ENCODE peak calls at places on chromosomes 1 and 21, in eight cellular contexts. O is iris pigment epithelial cell; W is activated CD8-positive, alpha-beta memory T cell treated with anti-CD3 and anti-CD28 coated beads, Interleukin-2, amount 50 U/mL, for 48 hours; D is uterus; N is activated T-cell treated with anti-CD3 and anti-CD28 coated beads for 24 hours; F is anterior cingulate cortex; Z is 8988T; S is A673. P is an unnamed sample.

GRCh38 chr1:93076268-93076667 is 2.8 kb upstream of the MTF2 start:
- DNase-seq in F (no peak), N (no peak), Z (no peak), O (no peak), D (no peak), W (no peak), S (no peak), P (peak; percentile 0)

GRCh38 chr1:115430717-115431116 is 92.7 kb upstream of the NGF start:
- DNase-seq in N (no peak), Z (no peak), O (peak; percentile 96), W (no peak), D (peak; percentile 29), F (no peak), S (peak; percentile 74), P (no peak)

GRCh38 chr1:62724430-62724829 is 36.2 kb upstream of the DOCK7 start:
- DNase-seq in N (no peak), D (no peak), W (no peak), S (peak; percentile 45), Z (no peak), F (no peak), O (no peak), P (no peak)

GRCh38 chr21:30209571-30209970 is 6.3 kb downstream of the CLDN8 start:
- DNase-seq in S (no peak), N (no peak), D (no peak), F (no peak), Z (no peak), W (no peak), O (peak; percentile 15), P (no peak)

GRCh38 chr1:68528243-68528642 is 31.4 kb upstream of the DEPDC1 start:
- DNase-seq in D (no peak), N (no peak), W (no peak), O (no peak), F (no peak), Z (no peak), S (no peak), P (no peak)

GRCh38 chr1:93591291-93591832 is 90.3 kb downstream of the BCAR3 start:
- DNase-seq in F (no peak), S (no peak), N (no peak), D (no peak), W (no peak), O (no peak), Z (no peak), P (no peak)

GRCh38 chr1:99648107-99648506 is 2.2 kb downstream of the PALMD start:
- DNase-seq in O (no peak), Z (no peak), S (peak; percentile 19), W (no peak), F (no peak), D (peak; percentile 63), N (no peak), P (no peak)

GRCh38 chr1:157363660-157364140 is 188.6 kb downstream of the FCRL5 start:
- DNase-seq in W (no peak), Z (peak; percentile 51), D (no peak), N (no peak), O (peak; percentile 48), S (peak; percentile 50), F (no peak), P (peak; percentile 3)

GRCh38 chr1:169874229-169874628 is 19.5 kb downstream of the SCYL3 start:
- DNase-seq in D (no peak), N (no peak), S (no peak), F (no peak), W (no peak), O (peak; percentile 80), Z (no peak), P (no peak)

GRCh38 chr1:229535226-229535625 is 23.3 kb downstream of the ABCB10 start:
- DNase-seq in S (no peak), F (no peak), N (no peak), O (no peak), W (no peak), Z (no peak), D (no peak), P (no peak)

GRCh38 chr1:116875391-116875790 is 34.3 kb upstream of the PTGFRN start:
- DNase-seq in Z (no peak), S (no peak), O (no peak), D (no peak), W (no peak), F (no peak), N (no peak), P (no peak)

GRCh38 chr1:4585216-4585615 is 69.2 kb upstream of the AJAP1 start:
- DNase-seq in S (peak; percentile 9), W (peak; percentile 88), Z (no peak), O (no peak), D (no peak), N (peak; percentile 22), F (no peak), P (no peak)

GRCh38 chr21:36889401-36889800 is 77.1 kb downstream of the HLCS start:
- DNase-seq in N (no peak), O (no peak), W (no peak), D (no peak), F (no peak), Z (no peak), S (peak; percentile 54), P (no peak)

GRCh38 chr1:18351735-18352134 is 129.0 kb upstream of the KLHDC7A start:
- DNase-seq in S (no peak), D (no peak), N (no peak), O (no peak), F (no peak), W (no peak), Z (no peak), P (no peak)

GRCh38 chr1:243408479-243408878 is 152.6 kb downstream of the SDCCAG8 start:
- DNase-seq in D (no peak), S (no peak), F (no peak), N (no peak), O (no peak), Z (no peak), W (no peak), P (no peak)

GRCh38 chr1:3265800-3266485 is 188.5 kb upstream of the ARHGEF16 start:
- DNase-seq in F (no peak), O (peak; percentile 3), N (no peak), Z (no peak), W (no peak), D (no peak), S (no peak), P (no peak)

GRCh38 chr1:48611841-48612240 is 139.8 kb upstream of the SPATA6 start:
- DNase-seq in Z (no peak), D (no peak), N (no peak), O (no peak), S (no peak), F (no peak), W (no peak), P (no peak)

GRCh38 chr1:208445710-208446702 is 201.8 kb upstream of the PLXNA2 start:
- DNase-seq in O (no peak), N (no peak), W (no peak), D (no peak), Z (no peak), S (no peak), F (no peak), P (no peak)

GRCh38 chr1:205376739-205377138 is 20.0 kb upstream of the KLHDC8A start:
- DNase-seq in O (no peak), F (no peak), D (no peak), W (no peak), Z (no peak), S (peak; percentile 60), N (no peak), P (no peak)

GRCh38 chr1:160205974-160206369 is 788 bp downstream of the PEA15 start:
- DNase-seq in O (peak; percentile 46), S (no peak), W (peak; percentile 79), F (no peak), Z (no peak), N (peak; percentile 32), D (peak; percentile 45), P (peak; percentile 21)

GRCh38 chr1:119147626-119148180 is 7.2 kb upstream of the WARS2 start:
- DNase-seq in Z (no peak), S (no peak), F (no peak), O (peak; percentile 61), W (no peak), D (no peak), N (no peak), P (no peak)

GRCh38 chr1:15866696-15867687 is 19.5 kb downstream of the SPEN start:
- DNase-seq in S (peak; percentile 53), O (peak; percentile 39), W (no peak), F (no peak), Z (no peak), N (no peak), D (no peak), P (no peak)

GRCh38 chr21:35561076-35561475 is 499.2 kb downstream of the SETD4 start:
- DNase-seq in F (no peak), O (no peak), N (no peak), Z (no peak), W (no peak), D (no peak), S (no peak), P (no peak)

GRCh38 chr1:154182342-154183044 is 9.4 kb downstream of the TPM3 start:
- DNase-seq in Z (peak; percentile 54), O (peak; percentile 95), D (peak; percentile 66), S (peak; percentile 71), W (peak; percentile 87), F (no peak), N (peak; percentile 76), P (peak; percentile 35)

GRCh38 chr1:236575523-236575922 is 28.8 kb downstream of the HEATR1 start:
- DNase-seq in N (no peak), W (no peak), S (no peak), D (no peak), Z (no peak), F (no peak), O (peak; percentile 87), P (peak; percentile 30)

GRCh38 chr1:121519042-121519755 is 334.4 kb downstream of the SRGAP2C start:
- DNase-seq in F (peak; percentile 46), Z (peak; percentile 26), S (peak; percentile 84), O (peak; percentile 7), N (peak; percentile 81), W (peak; percentile 89), D (no peak), P (peak; percentile 70)

GRCh38 chr21:44054710-44055109 is 42.6 kb downstream of the TRAPPC10 start:
- DNase-seq in S (no peak), W (peak; percentile 6), F (no peak), D (no peak), Z (no peak), O (peak; percentile 78), N (no peak), P (no peak)

P was measured in midbrain.